ENCODE peak calls at places on chromosomes 16 and 17, in four cellular contexts. Q is CD8-positive, alpha-beta T cell; G is HCT116; N is suprapubic skin. E is an unnamed sample.
A peak's percentile ranks its signal among the peaks of the same experiment; 100 is the strongest.

GRCh38 chr16:17850626-17851265 is 380.0 kb upstream of the XYLT1 start:
- DNase-seq in Q (no peak), G (no peak), N (no peak), E (no peak)

GRCh38 chr17:4236456-4236855 is 27.3 kb downstream of the ANKFY1 start:
- DNase-seq in Q (no peak), G (no peak), N (no peak), E (no peak)

GRCh38 chr16:69406780-69407331 is 17.6 kb upstream of the CYB5B start:
- DNase-seq in Q (no peak), G (peak; percentile 99), N (no peak), E (no peak)

GRCh38 chr16:57694556-57695377 is at the start of gene DRC7:
- DNase-seq in Q (no peak), G (peak; percentile 54), N (peak; percentile 54), E (peak; percentile 69)

GRCh38 chr16:491225-491919 is 36.1 kb upstream of the CAPN15 start:
- DNase-seq in Q (no peak), G (no peak), N (no peak), E (no peak)

GRCh38 chr17:54899201-54899600 is 1.5 kb upstream of the TOM1L1 start:
- DNase-seq in Q (no peak), G (no peak), N (no peak), E (no peak)

GRCh38 chr17:71183083-71183697 is 937.6 kb upstream of the SOX9 start:
- DNase-seq in Q (no peak), G (no peak), N (no peak), E (no peak)

GRCh38 chr16:11283820-11284248 is 2.7 kb upstream of the PRM1 start:
- DNase-seq in Q (no peak), G (no peak), N (no peak), E (no peak)

GRCh38 chr16:58393138-58393504 is 850 bp downstream of the GINS3 start:
- DNase-seq in Q (no peak), G (no peak), N (no peak), E (no peak)

GRCh38 chr17:1709971-1710806 is at the start of gene TLCD2:
- DNase-seq in Q (no peak), G (peak; percentile 36), N (peak; percentile 88), E (peak; percentile 89)

GRCh38 chr16:16189842-16190241 is 33.5 kb downstream of the ABCC6 start:
- DNase-seq in Q (no peak), G (no peak), N (no peak), E (no peak)

GRCh38 chr16:11423315-11424117 is 78.3 kb downstream of the RMI2 start:
- DNase-seq in Q (no peak), G (no peak), N (no peak), E (no peak)

GRCh38 chr16:86974120-86974519 is 343.1 kb downstream of the C16orf95 start:
- DNase-seq in Q (no peak), G (no peak), N (no peak), E (no peak)

GRCh38 chr16:9049241-9049640 is 42.2 kb upstream of the HAPSTR1 start:
- DNase-seq in Q (no peak), G (no peak), N (no peak), E (no peak)

GRCh38 chr17:48241131-48241591 is 133.6 kb downstream of the SNX11 start:
- DNase-seq in Q (peak; percentile 24), G (peak; percentile 88), N (no peak), E (no peak)

GRCh38 chr16:31471875-31472558 is at the start of gene TGFB1I1:
- DNase-seq in Q (no peak), G (no peak), N (peak; percentile 84), E (peak; percentile 89)

GRCh38 chr17:6772016-6772415 is 4.0 kb upstream of the FBXO39 start:
- DNase-seq in Q (no peak), G (no peak), N (no peak), E (no peak)

GRCh38 chr17:279356-279755 is 73.3 kb downstream of the RPH3AL start:
- DNase-seq in Q (no peak), G (no peak), N (no peak), E (no peak)

GRCh38 chr17:10117581-10118001 is 80.8 kb downstream of the GAS7 start:
- DNase-seq in Q (peak; percentile 24), G (no peak), N (peak; percentile 64), E (no peak)

GRCh38 chr17:74780443-74781238 is 4.5 kb upstream of the NAT9 start:
- DNase-seq in Q (no peak), G (peak; percentile 61), N (no peak), E (no peak)

GRCh38 chr17:47993964-47994363 is 23.1 kb downstream of the CDK5RAP3 start:
- DNase-seq in Q (no peak), G (no peak), N (no peak), E (no peak)

GRCh38 chr16:12507366-12507765 is 296.3 kb downstream of the CPPED1 start:
- DNase-seq in Q (no peak), G (no peak), N (no peak), E (no peak)

GRCh38 chr16:53041196-53041977 is 11.3 kb downstream of the CHD9NB start:
- DNase-seq in Q (no peak), G (no peak), N (peak; percentile 71), E (no peak)

GRCh38 chr17:65154770-65155589 is 17.8 kb downstream of the RGS9 start:
- DNase-seq in Q (no peak), G (no peak), N (no peak), E (no peak)

GRCh38 chr16:919658-920631 is 50.8 kb downstream of the LMF1 start:
- DNase-seq in Q (no peak), G (no peak), N (no peak), E (no peak)

GRCh38 chr16:27335349-27336052 is 21.7 kb downstream of the IL4R start:
- DNase-seq in Q (no peak), G (no peak), N (no peak), E (no peak)

GRCh38 chr16:84308120-84308519 is 13.4 kb downstream of the WFDC1 start:
- DNase-seq in Q (no peak), G (peak; percentile 63), N (no peak), E (peak; percentile 87)

GRCh38 chr17:68437979-68438877 is 19.1 kb downstream of the WIPI1 start:
- DNase-seq in Q (peak; percentile 53), G (no peak), N (no peak), E (no peak)

GRCh38 chr16:35745191-35745590 is 2285.8 kb downstream of the TP53TG3F start:
- DNase-seq in Q (no peak), G (no peak), N (no peak), E (no peak)

GRCh38 chr16:35745821-35746248 is 2286.4 kb downstream of the TP53TG3F start:
- DNase-seq in Q (no peak), G (no peak), N (no peak), E (no peak)

GRCh38 chr16:35744084-35744483 is 2284.7 kb downstream of the TP53TG3F start:
- DNase-seq in Q (no peak), G (no peak), N (no peak), E (no peak)

GRCh38 chr16:35743101-35743692 is 2283.8 kb downstream of the TP53TG3F start:
- DNase-seq in Q (no peak), G (no peak), N (no peak), E (peak; percentile 33)

GRCh38 chr16:35744716-35745115 is 2285.3 kb downstream of the TP53TG3F start:
- DNase-seq in Q (no peak), G (peak; percentile 34), N (no peak), E (no peak)
- H3K27ac ChIP-seq in Q (no peak overlapping the region), G (peak overlapping the region; percentile 52), N (no peak overlapping the region), E (no peak overlapping the region)

GRCh38 chr17:37802061-37802460 is 57.2 kb upstream of the HNF1B start:
- DNase-seq in Q (no peak), G (no peak), N (no peak), E (no peak)

GRCh38 chr17:37797206-37797605 is 52.3 kb upstream of the HNF1B start:
- DNase-seq in Q (no peak), G (no peak), N (no peak), E (no peak)

GRCh38 chr17:37801131-37801530 is 56.3 kb upstream of the HNF1B start:
- DNase-seq in Q (no peak), G (no peak), N (no peak), E (no peak)

GRCh38 chr17:37802712-37803416 is 58.0 kb upstream of the HNF1B start:
- DNase-seq in Q (no peak), G (no peak), N (no peak), E (no peak)
- TF ChIP-seq CTCF in Q (no peak), G (no peak), N (no peak), E (no peak)

DNA sequence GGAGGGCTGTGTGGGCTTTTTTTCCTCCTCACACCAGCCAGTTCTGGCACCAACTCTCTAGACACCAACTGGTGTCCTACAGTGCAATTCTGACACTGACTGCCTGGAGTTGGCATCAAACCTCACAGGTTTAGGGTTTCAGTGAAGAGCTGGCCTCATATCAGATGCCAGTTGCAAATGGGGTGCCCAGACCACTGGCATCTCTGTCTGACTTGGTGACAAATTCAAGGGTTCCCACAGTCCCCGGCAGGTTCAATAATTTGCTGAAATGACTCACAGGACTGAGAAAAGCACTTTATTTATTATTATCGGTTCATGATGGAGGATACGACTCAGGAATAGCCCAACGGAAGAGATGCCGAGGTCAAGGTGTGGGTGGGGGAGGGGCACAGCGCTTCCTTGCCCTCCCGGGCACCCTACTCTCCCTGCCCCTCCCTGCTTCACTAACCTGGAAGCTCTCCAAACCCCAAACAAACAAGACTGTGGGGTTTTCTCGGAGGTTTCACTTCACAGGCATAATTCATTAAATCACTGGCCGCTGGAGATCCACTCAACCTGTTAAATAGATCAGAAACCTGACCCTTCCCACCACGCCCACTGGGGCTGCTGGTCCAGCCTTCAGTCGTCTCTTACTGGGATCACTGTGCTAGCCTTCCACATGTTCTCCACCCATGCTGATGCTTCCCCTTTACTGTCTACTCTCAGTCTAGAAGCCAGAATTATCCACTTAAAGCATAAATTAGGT is 1.7 kb upstream of the NLRP1 start:
- DNase-seq in Q (no peak), G (no peak), N (no peak), E (no peak)
- H3K27ac ChIP-seq in Q (peak overlapping the region; percentile 98), G (no peak overlapping the region), N (peak overlapping the region; percentile 90), E (peak overlapping the region; percentile 80)

GRCh38 chr16:29815793-29816693 is at the start of gene PAGR1:
- DNase-seq in Q (peak; percentile 99), G (peak; percentile 99), N (peak; percentile 99), E (peak; percentile 100)

GRCh38 chr16:29818082-29818481 is 2.1 kb downstream of the PAGR1 start:
- DNase-seq in Q (no peak), G (no peak), N (no peak), E (peak; percentile 64)

GRCh38 chr16:29815032-29815721 is 775 bp upstream of the PAGR1 start:
- DNase-seq in Q (peak; percentile 47), G (no peak), N (peak; percentile 83), E (peak; percentile 83)

GRCh38 chr16:29814592-29814991 is 1.4 kb upstream of the PAGR1 start:
- DNase-seq in Q (no peak), G (no peak), N (no peak), E (no peak)

GRCh38 chr16:29816694-29817441 is 916 bp downstream of the PAGR1 start:
- DNase-seq in Q (peak; percentile 57), G (no peak), N (peak; percentile 86), E (peak; percentile 85)
- TF ChIP-seq CTCF in Q (no peak), G (no peak), N (no peak), E (no peak)

DNA sequence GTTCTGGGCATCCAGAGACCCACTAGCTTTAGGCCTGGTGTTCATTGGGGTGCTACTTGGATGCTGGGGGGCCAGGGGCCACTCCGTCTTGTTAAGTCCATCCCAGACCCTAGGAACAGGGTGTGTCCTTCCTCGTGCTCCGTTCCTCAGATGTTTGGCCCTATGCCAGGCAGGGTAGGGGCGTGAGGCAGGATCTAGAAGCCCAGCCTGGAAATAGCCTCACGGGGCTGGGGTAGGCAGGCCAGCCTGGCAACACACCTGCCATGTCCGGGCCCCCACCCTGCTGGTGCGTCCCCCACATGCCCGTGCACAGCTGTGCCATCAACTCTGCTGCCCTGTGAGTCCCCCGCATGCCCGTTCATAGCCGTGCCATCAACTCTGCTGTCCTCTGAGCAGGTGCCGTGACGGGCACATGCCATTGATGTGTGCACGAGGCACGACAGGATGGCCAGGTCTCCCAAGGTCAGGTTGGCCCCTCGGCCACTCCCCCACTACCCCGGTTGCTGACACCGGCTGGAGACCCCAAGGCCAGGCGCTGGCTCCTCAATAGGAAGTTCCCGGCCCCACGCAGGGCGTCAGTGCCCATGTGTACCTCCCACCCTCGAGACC is 36.8 kb downstream of the GINS2 start:
- DNase-seq in Q (no peak), G (no peak), N (no peak), E (no peak)
- H3K27ac ChIP-seq in Q (no peak overlapping the region), G (no peak overlapping the region), N (no peak overlapping the region), E (no peak overlapping the region)

E was measured in coronary artery.